ENCODE peak calls at places on chromosomes 1 and 21, in four cellular contexts. Q is endothelial cell of umbilical vein; C is CD8-positive, alpha-beta T cell; Z is fibroblast of lung. E is an unnamed sample. For H3K4me1, the result is how much of the 10 kb centered on the place peaks cover.

GRCh38 chr1:116908821-116909510 is 750 bp upstream of the PTGFRN start:
- DNase-seq in Q (no peak), C (no peak), Z (no peak), E (no peak)

GRCh38 chr1:68175621-68176398 is 56.5 kb downstream of the WLS start:
- DNase-seq in Q (peak), C (no peak), Z (peak), E (peak)

GRCh38 chr1:35181790-35182455 is 11.0 kb downstream of the SFPQ start:
- DNase-seq in Q (no peak), C (no peak), Z (no peak), E (no peak)

GRCh38 chr1:116842654-116843053 is 67.1 kb upstream of the PTGFRN start:
- DNase-seq in Q (peak), C (no peak), Z (no peak), E (no peak)

GRCh38 chr1:232450626-232451025 is 179.3 kb downstream of the SIPA1L2 start:
- DNase-seq in Q (no peak), C (no peak), Z (no peak), E (no peak)

GRCh38 chr1:54227836-54228435 is 28.0 kb downstream of the MRPL37 start:
- DNase-seq in Q (no peak), C (no peak), Z (no peak), E (no peak)

GRCh38 chr1:172727956-172728603 is 69.2 kb downstream of the FASLG start:
- DNase-seq in Q (peak), C (peak), Z (peak), E (no peak)

GRCh38 chr1:223245983-223246382 is 102.9 kb upstream of the TLR5 start:
- DNase-seq in Q (no peak), C (no peak), Z (no peak), E (no peak)

GRCh38 chr21:44907225-44907965 is 13.3 kb downstream of the ITGB2 start:
- DNase-seq in Q (no peak), C (no peak), Z (no peak), E (no peak)

GRCh38 chr1:107862064-107862463 is 102.9 kb downstream of the VAV3 start:
- DNase-seq in Q (peak), C (no peak), Z (no peak), E (no peak)

GRCh38 chr1:246860401-246860800 is 71.3 kb downstream of the AHCTF1 start:
- DNase-seq in Q (no peak), C (no peak), Z (peak), E (no peak)

GRCh38 chr1:42740756-42741580 is 932 bp upstream of the CLDN19 start:
- DNase-seq in Q (no peak), C (no peak), Z (no peak), E (no peak)

GRCh38 chr21:31098576-31099005 is 60.3 kb upstream of the KRTAP19-8 start:
- DNase-seq in Q (peak), C (peak), Z (peak), E (peak)

GRCh38 chr1:60765204-60765603 is 317.2 kb upstream of the NFIA start:
- DNase-seq in Q (peak), C (no peak), Z (peak), E (no peak)

GRCh38 chr1:230031131-230031530 is 35.9 kb upstream of the GALNT2 start:
- DNase-seq in Q (no peak), C (no peak), Z (peak), E (no peak)

GRCh38 chr1:111867868-111868440 is 112.3 kb downstream of the DDX20 start:
- DNase-seq in Q (no peak), C (no peak), Z (no peak), E (no peak)

GRCh38 chr1:43293896-43294760 is 6.7 kb upstream of the TIE1 start:
- DNase-seq in Q (peak), C (no peak), Z (peak), E (no peak)

GRCh38 chr1:244918422-244919319 is 54.3 kb upstream of the HNRNPU start:
- DNase-seq in Q (peak), C (peak), Z (peak), E (peak)

GRCh38 chr1:39261712-39262221 is 57.3 kb downstream of the MACF1 start:
- DNase-seq in Q (no peak), C (no peak), Z (peak), E (no peak)

GRCh38 chr1:175887981-175888428 is 144.6 kb upstream of the TNR start:
- DNase-seq in Q (peak), C (no peak), Z (peak), E (no peak)

GRCh38 chr1:63935148-63935547 is 161.3 kb downstream of the ROR1 start:
- DNase-seq in Q (no peak), C (no peak), Z (no peak), E (no peak)

GRCh38 chr1:209648931-209649776 is 3.1 kb downstream of the LAMB3 start:
- DNase-seq in Q (peak), C (no peak), Z (peak), E (no peak)

GRCh38 chr1:30451532-30452125 is 271.8 kb downstream of the MATN1 start:
- DNase-seq in Q (no peak), C (no peak), Z (no peak), E (no peak)

GRCh38 chr1:1063945-1064831 is 9.9 kb downstream of the RNF223 start:
- DNase-seq in Q (peak), C (peak), Z (peak), E (peak)

GRCh38 chr1:119713039-119713537 is 1.4 kb downstream of the PHGDH start:
- DNase-seq in Q (no peak), C (no peak), Z (peak), E (no peak)

GRCh38 chr1:92961131-92961895 is at the start of gene DIPK1A:
- DNase-seq in Q (peak), C (peak), Z (peak), E (peak)

GRCh38 chr21:45893166-45894106 is 88.1 kb upstream of the COL6A1 start:
- DNase-seq in Q (no peak), C (no peak), Z (no peak), E (peak)

GRCh38 chr1:239725933-239726332 is 339.6 kb downstream of the CHRM3 start:
- DNase-seq in Q (no peak), C (no peak), Z (no peak), E (no peak)

GRCh38 chr1:22364764-22365163 is 86.9 kb upstream of the ZBTB40 start:
- DNase-seq in Q (no peak), C (no peak), Z (no peak), E (no peak)

GRCh38 chr1:1916882-1917281 is 1.8 kb downstream of the CALML6 start:
- DNase-seq in Q (no peak), C (no peak), Z (no peak), E (no peak)

GRCh38 chr21:35156293-35156976 is 107.3 kb upstream of the RUNX1 start:
- DNase-seq in Q (no peak), C (no peak), Z (no peak), E (no peak)

GRCh38 chr1:69976896-69977295 is 228.5 kb downstream of the LRRC40 start:
- DNase-seq in Q (peak), C (no peak), Z (peak), E (no peak)

GRCh38 chr1:22824975-22825374 is 114.3 kb downstream of the EPHB2 start:
- DNase-seq in Q (no peak), C (no peak), Z (no peak), E (no peak)

GRCh38 chr1:229848762-229849677 is 218.0 kb upstream of the GALNT2 start:
- DNase-seq in Q (peak), C (no peak), Z (peak), E (no peak)

DNA sequence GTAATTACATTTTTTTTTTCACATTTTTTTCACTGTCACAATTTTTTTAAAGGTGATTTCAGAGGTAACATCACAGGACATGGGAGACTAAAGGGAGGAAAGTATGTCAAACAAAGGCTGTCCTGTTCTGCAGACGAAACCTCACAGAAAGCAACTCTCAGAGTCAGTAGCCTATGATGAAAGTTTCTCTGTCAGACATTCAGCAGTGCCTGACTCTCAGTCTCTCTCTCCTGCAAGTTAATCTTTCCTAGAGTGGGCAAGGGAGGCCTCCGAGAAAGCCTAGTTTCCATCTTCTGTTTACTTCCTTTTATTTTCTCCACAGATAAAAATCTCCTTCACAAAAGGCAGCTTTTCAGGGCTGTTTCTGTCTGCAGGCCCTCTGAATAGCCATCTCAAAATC is 24.9 kb upstream of the FMO2 start:
- DNase-seq in Q (no peak), C (no peak), Z (no peak), E (no peak)
- H3K4me3 ChIP-seq in Q (no peak), C (no peak), Z (no peak), E (no peak)

GRCh38 chr21:37155216-37155615 is 82.2 kb downstream of the TTC3 start:
- DNase-seq in Q (no peak), C (no peak), Z (peak), E (no peak)
- TF ChIP-seq CTCF in Q (no peak), C (no peak), Z (no peak), E (no peak)

DNA sequence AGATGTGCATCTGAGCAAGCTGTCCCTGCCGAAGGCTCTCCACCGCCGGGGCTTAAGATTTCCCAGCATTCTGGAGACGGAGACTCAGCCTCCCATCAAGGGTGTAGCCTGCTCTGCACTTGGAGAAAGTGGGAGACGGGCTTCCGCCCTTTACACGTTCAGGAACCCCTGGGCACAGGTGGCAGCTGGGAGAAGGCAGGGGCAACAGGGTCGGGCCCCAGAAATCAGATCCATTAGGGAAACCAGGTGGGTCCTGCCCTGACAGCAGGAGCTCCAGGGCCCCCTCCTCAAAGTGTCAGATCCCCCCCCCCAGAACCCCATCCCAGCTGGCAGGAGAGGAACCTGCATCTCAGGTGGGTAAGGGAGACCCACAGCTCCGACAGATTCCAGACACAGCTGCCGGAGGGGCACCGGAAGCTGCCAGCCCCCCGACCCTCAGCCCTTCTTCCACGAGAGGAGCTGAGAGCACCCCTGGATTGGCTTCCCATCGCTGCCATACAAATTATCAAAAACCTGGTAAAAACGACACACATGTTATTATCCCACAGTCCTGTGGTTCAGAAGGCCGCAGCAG is 236.6 kb downstream of the NPHP4 start:
- DNase-seq in Q (no peak), C (no peak), Z (no peak), E (no peak)
- H3K4me1 ChIP-seq in Q (under half), C (under half), Z (under half), E (under half)

DNA sequence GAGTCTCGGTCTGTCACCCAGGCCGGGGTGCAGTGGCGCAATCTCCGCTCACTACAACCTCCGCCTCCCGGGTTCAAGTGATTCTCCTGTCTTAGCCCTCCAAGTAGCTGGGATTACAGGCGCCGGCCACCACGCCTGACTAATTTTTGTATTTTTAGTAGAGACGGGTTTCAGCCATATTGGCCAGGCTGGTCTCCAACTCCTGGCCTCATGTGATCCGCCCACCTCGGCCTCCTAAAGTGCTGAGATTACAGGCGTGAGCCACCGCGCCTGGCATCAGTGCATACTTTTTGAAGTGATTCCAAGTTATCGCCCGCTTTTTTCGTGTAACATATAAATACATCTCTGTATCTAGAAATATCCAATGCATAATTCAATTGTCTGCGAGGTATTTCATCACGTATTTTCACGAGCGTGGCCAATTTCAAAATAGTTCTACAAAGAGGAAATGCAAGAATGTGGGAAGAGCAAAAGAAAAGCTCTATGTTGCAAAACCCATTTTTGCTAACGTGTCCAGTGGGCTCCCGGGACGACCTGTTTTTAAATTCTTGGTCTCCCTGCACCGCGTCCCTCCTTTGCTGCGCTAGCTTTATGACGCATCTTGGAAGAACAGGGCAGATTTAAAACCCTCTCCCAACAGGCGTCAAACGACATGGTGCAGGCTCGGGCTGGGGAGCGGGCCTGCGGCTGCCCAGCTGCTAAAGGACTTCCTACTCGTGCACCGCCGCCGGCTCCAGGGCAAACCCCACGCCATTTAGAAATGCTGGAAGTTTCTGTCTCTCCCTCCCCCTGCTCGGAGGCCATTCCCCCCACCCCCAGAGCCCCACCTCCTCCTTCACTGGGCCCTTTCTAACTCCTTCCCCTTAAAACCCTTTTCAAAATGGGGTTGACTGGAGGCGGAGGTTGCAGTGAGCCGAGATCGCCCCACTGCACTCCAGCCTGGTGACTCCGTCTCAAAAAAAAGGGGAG is 918 bp upstream of the IFNGR2 start:
- DNase-seq in Q (peak), C (peak), Z (peak), E (peak)
- H3K4me3 ChIP-seq in Q (peak), C (peak), Z (peak), E (no peak)

GRCh38 chr1:27149714-27150113 is 5.2 kb downstream of the SLC9A1 start:
- DNase-seq in Q (no peak), C (no peak), Z (no peak), E (no peak)
- TF ChIP-seq CTCF in Q (no peak), C (no peak), Z (no peak), E (no peak)

GRCh38 chr1:9905010-9905409 is 5.1 kb downstream of the CTNNBIP1 start:
- DNase-seq in Q (no peak), C (no peak), Z (peak), E (no peak)

GRCh38 chr1:9902060-9902452 is 8.0 kb downstream of the CTNNBIP1 start:
- DNase-seq in Q (no peak), C (no peak), Z (no peak), E (no peak)

GRCh38 chr1:9903801-9904527 is 6.1 kb downstream of the CTNNBIP1 start:
- DNase-seq in Q (no peak), C (no peak), Z (no peak), E (no peak)

GRCh38 chr1:9906466-9906865 is 3.6 kb downstream of the CTNNBIP1 start:
- DNase-seq in Q (no peak), C (no peak), Z (no peak), E (no peak)

GRCh38 chr1:9904571-9904970 is 5.5 kb downstream of the CTNNBIP1 start:
- DNase-seq in Q (no peak), C (no peak), Z (peak), E (no peak)
- H3K4me1 ChIP-seq in Q (under half), C (under half), Z (under half), E (under half)

E was measured in mucosa of descending colon.